ENCODE peak calls at places on chromosomes 5 and 9, in six cellular contexts. Z is transverse colon, O is body of pancreas, L is ovary, E is PC-9, J is GM23338. G is an unnamed sample. For H3K27me3 and H3K4me1, the result is how much of the 10 kb centered on the place peaks cover.

GRCh38 chr5:109739741-109740140 is 50.0 kb downstream of the MAN2A1 start:
- DNase-seq in Z (no peak), O (no peak), L (no peak), E (peak), J (peak), G (peak)

GRCh38 chr9:69647804-69648203 is 24.4 kb downstream of the APBA1 start:
- DNase-seq in Z (no peak), O (no peak), L (no peak), E (no peak), J (no peak), G (no peak)

GRCh38 chr9:115170674-115171073 is 52.7 kb upstream of the TNC start:
- DNase-seq in Z (no peak), O (no peak), L (no peak), E (peak), J (no peak), G (no peak)

GRCh38 chr5:643351-643801 is 31.2 kb downstream of the CEP72 start:
- DNase-seq in Z (no peak), O (no peak), L (no peak), E (no peak), J (no peak), G (no peak)

GRCh38 chr5:57436586-57436985 is 46.0 kb downstream of the ACTBL2 start:
- DNase-seq in Z (no peak), O (no peak), L (no peak), E (no peak), J (no peak), G (no peak)

GRCh38 chr9:71552480-71552879 is 215.8 kb downstream of the CEMIP2 start:
- DNase-seq in Z (no peak), O (peak), L (no peak), E (no peak), J (peak), G (no peak)

GRCh38 chr5:6791031-6791577 is 77.9 kb downstream of the TENT4A start:
- DNase-seq in Z (no peak), O (no peak), L (no peak), E (no peak), J (no peak), G (no peak)

GRCh38 chr9:92715488-92716231 is 45.7 kb upstream of the IPPK start:
- DNase-seq in Z (no peak), O (no peak), L (peak), E (no peak), J (no peak), G (peak)

GRCh38 chr5:74017112-74017511 is 391.1 kb downstream of the ARHGEF28 start:
- DNase-seq in Z (no peak), O (no peak), L (no peak), E (peak), J (no peak), G (no peak)

GRCh38 chr9:117485176-117485575 is 70.3 kb upstream of the ASTN2 start:
- DNase-seq in Z (no peak), O (no peak), L (no peak), E (no peak), J (no peak), G (peak)

GRCh38 chr5:5192681-5193080 is 52.6 kb downstream of the ADAMTS16 start:
- DNase-seq in Z (no peak), O (no peak), L (no peak), E (no peak), J (no peak), G (no peak)

GRCh38 chr5:133489632-133490031 is 122.7 kb downstream of the FSTL4 start:
- DNase-seq in Z (no peak), O (peak), L (no peak), E (no peak), J (no peak), G (no peak)

GRCh38 chr9:4827224-4827623 is 34.5 kb downstream of the RCL1 start:
- DNase-seq in Z (no peak), O (no peak), L (no peak), E (no peak), J (no peak), G (no peak)

GRCh38 chr9:4821133-4821532 is 28.4 kb downstream of the RCL1 start:
- DNase-seq in Z (no peak), O (no peak), L (no peak), E (no peak), J (no peak), G (no peak)

GRCh38 chr9:4826417-4827166 is 33.8 kb downstream of the RCL1 start:
- DNase-seq in Z (no peak), O (no peak), L (no peak), E (no peak), J (no peak), G (no peak)

GRCh38 chr9:4820172-4820571 is 27.4 kb downstream of the RCL1 start:
- DNase-seq in Z (no peak), O (no peak), L (no peak), E (no peak), J (no peak), G (no peak)

GRCh38 chr9:4821994-4822544 is 29.3 kb downstream of the RCL1 start:
- DNase-seq in Z (no peak), O (no peak), L (no peak), E (no peak), J (no peak), G (no peak)
- H3K4me3 ChIP-seq in Z (no peak), O (no peak), L (no peak), E (no peak), J (no peak), G (no peak)

DNA sequence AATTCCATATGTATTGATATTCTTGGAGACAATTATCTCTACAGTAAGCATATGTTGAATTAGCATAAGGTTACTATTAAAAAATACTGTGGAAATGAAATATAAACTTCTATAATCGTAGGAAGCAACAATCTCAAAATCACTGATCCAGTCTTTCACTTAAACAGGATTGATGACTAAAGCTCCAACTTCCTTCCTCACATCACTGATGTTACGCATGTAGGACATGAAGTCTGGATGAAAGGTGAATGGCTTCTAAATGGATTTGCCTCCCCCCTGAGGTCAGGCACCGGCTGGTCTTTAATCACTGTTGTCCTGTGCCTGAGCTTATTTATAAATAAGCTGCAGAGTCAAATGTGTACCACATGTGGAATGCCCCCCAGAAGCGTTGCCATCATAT is 157.1 kb upstream of the NFIB start:
- DNase-seq in Z (no peak), O (no peak), L (no peak), E (no peak), J (no peak), G (no peak)
- H3K27me3 ChIP-seq in Z (under half), O (under half), L (under half), E (under half), J (under half), G (under half)

GRCh38 chr9:129608561-129609481 is 12.1 kb downstream of the C9orf50 start:
- DNase-seq in Z (peak), O (no peak), L (no peak), E (peak), J (no peak), G (no peak)
- H3K4me1 ChIP-seq in Z (under half), O (under half), L (under half), E (under half), J (under half), G (under half)

GRCh38 chr5:157214399-157214798 is 33.8 kb downstream of the ITK start:
- DNase-seq in Z (no peak), O (no peak), L (no peak), E (no peak), J (no peak), G (no peak)

GRCh38 chr5:157216395-157217142 is 35.9 kb downstream of the ITK start:
- DNase-seq in Z (no peak), O (no peak), L (no peak), E (no peak), J (no peak), G (no peak)

GRCh38 chr5:157215826-157216167 is 35.2 kb downstream of the ITK start:
- DNase-seq in Z (no peak), O (no peak), L (no peak), E (no peak), J (no peak), G (no peak)

GRCh38 chr5:157213527-157214243 is 33.0 kb downstream of the ITK start:
- DNase-seq in Z (no peak), O (no peak), L (no peak), E (no peak), J (no peak), G (no peak)

DNA sequence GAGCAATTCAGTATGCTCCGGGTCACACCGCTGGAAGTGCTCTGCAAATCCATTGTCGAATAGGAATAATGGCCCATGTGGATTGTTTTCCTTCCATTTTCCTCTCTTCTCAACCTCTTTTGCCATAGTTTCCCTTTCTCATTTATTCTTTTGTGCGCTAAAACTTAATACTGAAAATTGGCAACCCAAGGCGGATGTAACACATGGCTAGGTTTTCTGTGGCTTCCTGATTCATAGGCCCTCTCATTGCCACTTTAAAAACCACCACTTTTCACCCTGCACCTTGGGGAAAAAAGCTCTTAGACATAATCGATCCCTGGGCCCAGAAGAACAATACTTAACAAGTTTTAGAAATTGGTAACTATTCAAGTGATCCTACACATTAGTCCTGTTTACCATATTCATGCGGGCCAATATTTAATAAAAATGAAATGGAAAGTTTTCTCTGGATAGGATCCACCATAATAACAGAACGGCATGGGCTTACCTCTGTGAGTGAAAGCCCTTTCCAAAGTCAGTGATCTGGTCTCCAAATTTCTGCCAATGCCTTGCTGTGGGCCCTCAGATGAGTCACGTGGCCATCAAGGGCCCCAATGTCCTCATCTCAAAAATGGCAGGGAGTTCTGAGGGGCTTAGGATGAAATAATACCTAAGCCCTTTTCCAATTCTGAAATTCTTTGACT is 34.6 kb downstream of the ITK start:
- DNase-seq in Z (no peak), O (no peak), L (no peak), E (no peak), J (no peak), G (no peak)
- H3K4me3 ChIP-seq in Z (no peak), O (no peak), L (no peak), E (no peak), J (no peak), G (no peak)

GRCh38 chr5:147906326-147907095 is at the start of gene C5orf46:
- DNase-seq in Z (no peak), O (no peak), L (no peak), E (no peak), J (no peak), G (no peak)

GRCh38 chr5:147898875-147899401 is 7.4 kb downstream of the C5orf46 start:
- DNase-seq in Z (no peak), O (no peak), L (no peak), E (no peak), J (no peak), G (no peak)

GRCh38 chr5:147904110-147904509 is 2.2 kb downstream of the C5orf46 start:
- DNase-seq in Z (no peak), O (peak), L (no peak), E (no peak), J (no peak), G (no peak)

GRCh38 chr5:147901555-147901954 is 4.8 kb downstream of the C5orf46 start:
- DNase-seq in Z (no peak), O (no peak), L (no peak), E (no peak), J (peak), G (no peak)

GRCh38 chr5:147902606-147903115 is 3.7 kb downstream of the C5orf46 start:
- DNase-seq in Z (no peak), O (no peak), L (no peak), E (no peak), J (no peak), G (no peak)
- H3K27me3 ChIP-seq in Z (under half), O (under half), L (under half), E (under half), J (under half), G (under half)

GRCh38 chr5:160423025-160423554 is 1.4 kb downstream of the PTTG1 start:
- DNase-seq in Z (no peak), O (no peak), L (no peak), E (no peak), J (no peak), G (no peak)
- H3K4me1 ChIP-seq in Z (under half), O (under half), L (under half), E (under half), J (under half), G (under half)

GRCh38 chr5:143734381-143734780 is 77.6 kb upstream of the HMHB1 start:
- DNase-seq in Z (no peak), O (no peak), L (no peak), E (no peak), J (no peak), G (no peak)

GRCh38 chr5:143737073-143737472 is 74.9 kb upstream of the HMHB1 start:
- DNase-seq in Z (no peak), O (no peak), L (no peak), E (no peak), J (no peak), G (no peak)

GRCh38 chr5:143729334-143729946 is 82.5 kb upstream of the HMHB1 start:
- DNase-seq in Z (no peak), O (no peak), L (no peak), E (no peak), J (no peak), G (no peak)

GRCh38 chr5:143730112-143730801 is 81.7 kb upstream of the HMHB1 start:
- DNase-seq in Z (no peak), O (no peak), L (no peak), E (no peak), J (no peak), G (no peak)

DNA sequence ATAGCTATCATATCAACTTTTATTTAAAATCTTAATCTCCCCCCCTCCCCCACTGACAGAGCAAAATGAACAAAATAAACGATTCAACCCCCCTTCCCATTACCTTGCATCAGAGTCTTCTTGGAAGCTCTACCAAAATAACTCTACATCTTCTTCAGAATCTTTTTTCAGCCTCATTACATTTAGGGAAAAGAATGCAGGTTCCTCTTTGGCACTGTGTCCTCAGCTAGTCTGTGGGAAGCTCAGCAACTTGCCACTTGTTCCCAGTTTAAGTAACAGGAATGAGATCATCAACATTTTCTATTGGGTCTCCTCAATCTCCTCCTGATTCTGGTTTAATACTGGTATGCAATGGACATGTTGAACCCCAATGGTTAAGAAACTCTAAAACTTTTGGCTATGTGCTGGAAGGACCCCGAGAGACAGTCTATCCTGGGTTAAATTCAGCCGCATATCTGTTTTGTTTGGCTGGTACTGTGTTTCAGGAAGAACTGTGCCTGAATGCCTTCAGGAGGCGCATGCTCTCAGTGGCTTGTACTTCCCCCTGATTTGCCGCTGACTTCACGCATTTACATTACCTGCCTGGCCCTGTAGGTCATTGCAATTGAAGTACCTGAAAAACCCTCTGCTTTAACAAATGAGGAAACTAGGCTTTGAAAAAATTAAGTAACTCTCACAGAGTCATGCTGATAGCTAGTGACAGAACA is 78.2 kb upstream of the HMHB1 start:
- DNase-seq in Z (no peak), O (no peak), L (no peak), E (no peak), J (peak), G (no peak)
- H3K4me3 ChIP-seq in Z (no peak), O (no peak), L (no peak), E (no peak), J (no peak), G (no peak)